ENCODE peak calls at places on chromosomes 7 and 10, in ten cellular contexts. W is amniotic epithelial cell; E is naive thymus-derived CD8-positive, alpha-beta T cell; H is gastrocnemius medialis; N is neural crest cell; J is activated naive CD4-positive, alpha-beta T cell; K is effector memory CD8-positive, alpha-beta T cell; O is naive B cell; X is GM13977; G is lung. P is an unnamed sample.

GRCh38 chr7:133445617-133446016 is 192.7 kb downstream of the EXOC4 start:
- DNase-seq in W (no peak), J (no peak), E (no peak), H (no peak), X (no peak), K (no peak), O (no peak), G (no peak), N (no peak), P (no peak)

GRCh38 chr7:92680458-92680857 is 90.3 kb upstream of the FAM133B start:
- DNase-seq in W (no peak), J (no peak), H (no peak), E (no peak), O (no peak), X (no peak), N (no peak), K (no peak), G (no peak), P (no peak)

GRCh38 chr7:111312966-111313365 is 222.0 kb downstream of the LRRN3 start:
- DNase-seq in K (no peak), X (no peak), J (no peak), O (no peak), H (no peak), E (no peak), W (peak), G (no peak), N (no peak), P (no peak)

GRCh38 chr7:38798552-38799267 is 110.3 kb downstream of the VPS41 start:
- DNase-seq in X (no peak), E (no peak), O (no peak), K (no peak), J (no peak), G (no peak), H (no peak), W (no peak), N (no peak), P (no peak)

GRCh38 chr7:150381096-150381495 is 2.0 kb downstream of the ZNF775 start:
- DNase-seq in O (no peak), G (no peak), N (no peak), K (no peak), H (no peak), X (no peak), J (no peak), E (no peak), W (no peak), P (no peak)

GRCh38 chr7:116443101-116443523 is 56.4 kb upstream of the CAV2 start:
- DNase-seq in K (no peak), N (no peak), G (no peak), O (no peak), E (no peak), W (peak), J (no peak), H (no peak), X (no peak), P (peak)

GRCh38 chr10:117168135-117168674 is 29.1 kb upstream of the KCNK18 start:
- DNase-seq in H (no peak), O (peak), W (peak), K (peak), E (peak), J (peak), X (peak), N (peak), G (peak), P (no peak)

GRCh38 chr10:84401838-84402611 is 73.6 kb downstream of the CCSER2 start:
- DNase-seq in H (no peak), K (no peak), X (no peak), J (no peak), O (no peak), W (no peak), G (peak), E (no peak), N (no peak), P (no peak)

GRCh38 chr10:4684434-4684833 is 141.6 kb upstream of the AKR1E2 start:
- DNase-seq in H (no peak), O (no peak), J (no peak), N (no peak), G (no peak), K (no peak), W (peak), X (no peak), E (no peak), P (no peak)

GRCh38 chr7:107181172-107181571 is 12.4 kb downstream of the HBP1 start:
- DNase-seq in N (no peak), K (no peak), W (no peak), O (no peak), X (no peak), H (no peak), E (no peak), G (no peak), J (no peak), P (no peak)

GRCh38 chr7:156558198-156558597 is 82.4 kb upstream of the RNF32 start:
- DNase-seq in J (no peak), N (no peak), G (peak), H (no peak), E (no peak), X (no peak), O (no peak), W (peak), K (no peak), P (peak)

GRCh38 chr10:116748471-116748870 is 6.1 kb upstream of the HSPA12A start:
- DNase-seq in H (no peak), K (no peak), J (no peak), O (no peak), W (no peak), N (no peak), E (no peak), X (no peak), G (no peak), P (no peak)

GRCh38 chr10:28429573-28430216 is 103.2 kb upstream of the WAC start:
- DNase-seq in W (peak), H (no peak), O (no peak), E (no peak), N (no peak), X (no peak), J (no peak), G (no peak), K (no peak), P (peak)

GRCh38 chr7:7911339-7911738 is 57.3 kb upstream of the GLCCI1 start:
- DNase-seq in N (no peak), W (peak), G (no peak), K (no peak), H (no peak), E (no peak), O (no peak), X (no peak), J (no peak), P (peak)

GRCh38 chr7:121531175-121532070 is 135.3 kb upstream of the FAM3C start:
- DNase-seq in G (no peak), O (no peak), J (no peak), E (no peak), N (no peak), K (no peak), H (no peak), X (no peak), W (peak), P (no peak)

GRCh38 chr7:23467281-23467680 is 3.0 kb downstream of the IGF2BP3 start:
- DNase-seq in N (no peak), X (no peak), J (no peak), O (no peak), G (no peak), K (no peak), E (no peak), W (peak), H (no peak), P (no peak)

GRCh38 chr10:128130051-128130450 is 3.8 kb upstream of the MKI67 start:
- DNase-seq in O (no peak), X (no peak), G (no peak), H (no peak), K (no peak), W (peak), N (no peak), J (no peak), E (no peak), P (no peak)

GRCh38 chr7:39686261-39686924 is 63.0 kb downstream of the RALA start:
- DNase-seq in K (no peak), O (no peak), N (no peak), E (no peak), X (peak), W (peak), H (no peak), J (no peak), G (no peak), P (no peak)

GRCh38 chr7:2523941-2524807 is 4.6 kb downstream of the LFNG start:
- DNase-seq in G (peak), W (no peak), X (no peak), J (no peak), H (no peak), N (peak), E (no peak), O (no peak), K (no peak), P (peak)

GRCh38 chr7:5424689-5425506 is 1.3 kb upstream of the TNRC18 start:
- DNase-seq in G (peak), K (no peak), E (no peak), J (no peak), H (no peak), O (peak), N (peak), W (no peak), X (no peak), P (peak)

GRCh38 chr10:121734517-121735137 is 136.4 kb upstream of the FGFR2 start:
- DNase-seq in W (no peak), X (peak), G (no peak), E (no peak), K (no peak), J (no peak), H (no peak), O (no peak), N (peak), P (no peak)

GRCh38 chr10:34477229-34477628 is 337.9 kb downstream of the PARD3 start:
- DNase-seq in J (no peak), X (no peak), N (no peak), W (no peak), K (no peak), G (no peak), E (no peak), O (no peak), H (no peak), P (no peak)

GRCh38 chr7:140008755-140009610 is 53.8 kb downstream of the PARP12 start:
- DNase-seq in N (no peak), J (no peak), E (no peak), H (no peak), K (no peak), X (no peak), G (no peak), O (no peak), W (no peak), P (no peak)

GRCh38 chr7:105854516-105854915 is 21.9 kb downstream of the ATXN7L1 start:
- DNase-seq in N (no peak), J (no peak), W (no peak), G (no peak), X (no peak), H (no peak), E (no peak), K (no peak), O (no peak), P (no peak)

GRCh38 chr10:86368987-86369386 is 2.4 kb upstream of the GRID1 start:
- DNase-seq in E (no peak), N (no peak), G (no peak), K (no peak), H (no peak), J (no peak), X (no peak), W (no peak), O (no peak), P (no peak)

GRCh38 chr10:29950391-29950790 is 109.0 kb downstream of the JCAD start:
- DNase-seq in H (no peak), G (no peak), K (no peak), E (no peak), O (no peak), W (peak), X (no peak), J (no peak), N (no peak), P (no peak)

GRCh38 chr7:20241491-20242261 is 24.5 kb upstream of the MACC1 start:
- DNase-seq in O (no peak), N (no peak), G (no peak), E (no peak), J (no peak), W (peak), X (no peak), K (no peak), H (no peak), P (peak)

GRCh38 chr7:134891262-134892001 is 94.9 kb upstream of the AGBL3 start:
- DNase-seq in O (no peak), E (no peak), G (peak), W (peak), K (no peak), N (peak), H (peak), J (no peak), X (peak), P (peak)

GRCh38 chr7:104950006-104950405 is 64.0 kb upstream of the KMT2E start:
- DNase-seq in H (no peak), W (no peak), K (no peak), E (no peak), O (no peak), J (no peak), G (no peak), X (no peak), N (no peak), P (no peak)

GRCh38 chr7:16326099-16326498 is 95.2 kb downstream of the CRPPA start:
- DNase-seq in O (no peak), X (no peak), N (no peak), W (no peak), G (no peak), E (no peak), K (no peak), H (no peak), J (no peak), P (no peak)

GRCh38 chr10:74586088-74586585 is 240.3 kb upstream of the KAT6B start:
- DNase-seq in W (peak), G (no peak), K (peak), N (no peak), H (no peak), X (no peak), J (no peak), O (no peak), E (peak), P (peak)

GRCh38 chr10:112845145-112845544 is 104.9 kb upstream of the TCF7L2 start:
- DNase-seq in X (no peak), G (no peak), E (no peak), N (no peak), H (no peak), O (no peak), K (no peak), J (no peak), W (no peak), P (no peak)

GRCh38 chr10:33743429-33743857 is 409.0 kb upstream of the NRP1 start:
- DNase-seq in H (no peak), K (no peak), W (no peak), G (no peak), X (peak), J (no peak), E (no peak), O (no peak), N (no peak), P (no peak)

GRCh38 chr10:86176850-86177249 is 189.7 kb downstream of the GRID1 start:
- DNase-seq in K (no peak), J (no peak), G (no peak), E (no peak), X (no peak), O (no peak), H (no peak), N (no peak), W (no peak), P (no peak)

GRCh38 chr10:70041016-70041415 is 11.6 kb upstream of the MACROH2A2 start:
- DNase-seq in X (no peak), O (no peak), K (no peak), G (no peak), N (no peak), H (no peak), E (no peak), W (no peak), J (no peak), P (no peak)

GRCh38 chr10:19480296-19480695 is 335.9 kb upstream of the PLXDC2 start:
- DNase-seq in N (no peak), W (peak), H (no peak), K (no peak), X (no peak), J (no peak), E (no peak), G (no peak), O (no peak), P (peak)

GRCh38 chr7:137667633-137668387 is 179.0 kb downstream of the DGKI start:
- DNase-seq in X (no peak), E (no peak), K (no peak), W (peak), O (no peak), H (no peak), G (no peak), N (no peak), J (no peak), P (peak)